ENCODE peak calls at places on chromosomes 3 and 15, in nine cellular contexts. A is AG09319; R is neural crest cell; M is cardiac fibroblast; O is AG04449; G is esophagus squamous epithelium; W is heart right ventricle; X is SK-N-SH; V is CD8-positive, alpha-beta T cell. C is an unnamed sample.

GRCh38 chr3:82157952-82158351 is 396.5 kb upstream of the GBE1 start:
- DNase-seq in G (no peak), M (peak), W (no peak), A (peak), V (no peak), O (no peak), X (no peak), R (no peak), C (peak)

GRCh38 chr3:151283907-151284461 is 5.6 kb upstream of the P2RY14 start:
- DNase-seq in O (no peak), R (no peak), X (no peak), V (no peak), A (no peak), M (peak), W (no peak), G (no peak), C (peak)

GRCh38 chr3:19934098-19934566 is at the start of gene EFHB:
- DNase-seq in V (no peak), W (no peak), M (peak), G (no peak), O (no peak), R (peak), A (no peak), X (peak), C (no peak)

GRCh38 chr3:41328916-41329315 is 129.6 kb downstream of the CTNNB1 start:
- DNase-seq in X (no peak), V (no peak), M (peak), O (no peak), W (no peak), A (no peak), R (no peak), G (no peak), C (no peak)

GRCh38 chr3:32316976-32317375 is 74.7 kb upstream of the CMTM7 start:
- DNase-seq in M (no peak), G (no peak), R (no peak), O (no peak), W (no peak), X (no peak), V (no peak), A (no peak), C (no peak)

GRCh38 chr3:173003471-173003870 is 137.6 kb downstream of the SPATA16 start:
- DNase-seq in G (no peak), V (no peak), O (no peak), R (no peak), A (no peak), M (no peak), X (no peak), W (no peak), C (no peak)

GRCh38 chr3:177379045-177379444 is 181.8 kb upstream of the TBL1XR1 start:
- DNase-seq in M (no peak), A (no peak), X (no peak), V (no peak), O (no peak), W (no peak), G (no peak), R (no peak), C (no peak)

GRCh38 chr15:86634146-86634545 is 554.5 kb downstream of the AGBL1 start:
- DNase-seq in R (no peak), O (no peak), W (no peak), V (no peak), A (no peak), X (no peak), M (no peak), G (no peak), C (no peak)

GRCh38 chr3:24704496-24704895 is 209.8 kb upstream of the THRB start:
- DNase-seq in X (no peak), W (no peak), V (no peak), O (no peak), A (no peak), M (peak), G (no peak), R (no peak), C (no peak)

GRCh38 chr3:134249935-134250716 is 533 bp downstream of the RYK start:
- DNase-seq in O (no peak), V (peak), W (peak), R (peak), M (peak), G (no peak), A (no peak), X (peak), C (no peak)

GRCh38 chr15:80689716-80690115 is 5.4 kb upstream of the ABHD17C start:
- DNase-seq in W (no peak), G (no peak), O (no peak), R (no peak), M (no peak), V (no peak), A (no peak), X (no peak), C (no peak)

GRCh38 chr3:136802481-136802996 is 16.4 kb upstream of the SLC35G2 start:
- DNase-seq in A (no peak), X (no peak), R (peak), G (no peak), V (no peak), O (no peak), W (no peak), M (peak), C (no peak)

GRCh38 chr15:42240823-42241222 is 32.2 kb upstream of the GANC start:
- DNase-seq in W (no peak), O (no peak), X (no peak), R (no peak), M (no peak), V (no peak), G (no peak), A (no peak), C (no peak)
- TF ChIP-seq CTCF in W (no peak), O (no peak), X (no peak), R (no peak), M (no peak), V (no peak), G (no peak), A (no peak), C (no peak)

DNA sequence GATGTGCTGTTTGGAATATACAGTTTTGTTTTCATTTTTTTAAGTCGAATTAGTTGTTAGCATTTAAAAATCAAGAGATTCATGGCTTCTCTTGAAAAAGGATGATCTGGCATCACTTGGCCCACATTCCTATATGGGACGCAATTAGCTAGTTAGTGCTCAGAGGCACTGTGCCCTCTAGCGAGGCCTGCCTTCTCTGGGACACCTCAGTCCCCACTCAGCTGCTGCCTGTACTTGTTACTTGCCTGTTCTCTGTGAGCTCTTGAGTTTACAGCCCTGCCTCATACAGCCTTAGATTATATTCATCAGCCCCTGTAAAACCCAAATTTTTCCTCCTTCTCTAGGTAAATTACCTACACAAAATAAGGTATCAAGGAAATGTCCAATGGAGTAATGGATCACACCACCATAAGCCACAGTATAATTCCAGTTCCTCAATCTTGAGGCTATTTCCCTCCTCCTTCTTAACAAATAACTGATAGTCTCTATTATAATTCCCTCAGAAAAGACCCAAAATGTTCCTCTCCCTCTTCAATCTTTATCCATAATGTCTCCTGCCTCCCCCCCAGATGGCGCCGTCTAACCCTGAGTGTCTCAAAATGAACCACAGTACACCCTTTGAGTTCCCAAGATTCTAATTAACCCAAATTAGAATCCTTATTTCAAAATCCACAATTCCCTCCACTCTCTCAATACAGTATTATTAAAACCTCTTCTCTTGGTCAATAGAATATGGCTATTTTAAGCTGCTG is 2.7 kb downstream of the ZMAT3 start:
- DNase-seq in A (no peak), O (no peak), V (peak), G (no peak), M (peak), W (no peak), R (no peak), X (peak), C (no peak)
- TF ChIP-seq CTCF in A (peak), O (peak), V (peak), G (peak), M (peak), W (no peak), R (peak), X (peak), C (peak)

GRCh38 chr15:55320963-55321362 is 1.9 kb downstream of the PIGB start:
- DNase-seq in R (no peak), V (no peak), G (no peak), X (no peak), M (no peak), O (no peak), A (no peak), W (no peak), C (no peak)

GRCh38 chr15:55319537-55320325 is 709 bp downstream of the PIGB start:
- DNase-seq in G (no peak), V (no peak), O (no peak), A (peak), W (no peak), X (no peak), R (no peak), M (peak), C (no peak)

GRCh38 chr15:55322452-55322851 is 3.4 kb downstream of the PIGB start:
- DNase-seq in X (no peak), V (no peak), R (no peak), A (no peak), M (no peak), G (no peak), O (no peak), W (no peak), C (no peak)

GRCh38 chr15:55318588-55319494 is at the start of the genes PIGB and PIGBOS1:
- DNase-seq in X (peak), A (peak), G (peak), M (peak), R (peak), O (peak), V (peak), W (peak), C (peak)
- TF ChIP-seq CTCF in X (no peak), A (no peak), G (no peak), M (no peak), R (peak), O (no peak), V (no peak), W (no peak), C (peak)

GRCh38 chr15:56286213-56286612 is 42.5 kb upstream of the RFX7 start:
- DNase-seq in A (no peak), O (no peak), X (no peak), V (no peak), G (no peak), M (no peak), R (no peak), W (no peak), C (no peak)
- TF ChIP-seq CTCF in A (no peak), O (no peak), X (peak), V (no peak), G (no peak), M (peak), R (peak), W (no peak), C (peak)

GRCh38 chr3:142930510-142930909 is 33.0 kb downstream of the PAQR9 start:
- DNase-seq in O (no peak), R (no peak), W (no peak), G (no peak), X (no peak), V (no peak), A (no peak), M (peak), C (no peak)
- TF ChIP-seq CTCF in O (no peak), R (no peak), W (no peak), G (no peak), X (peak), V (no peak), A (no peak), M (no peak), C (no peak)

DNA sequence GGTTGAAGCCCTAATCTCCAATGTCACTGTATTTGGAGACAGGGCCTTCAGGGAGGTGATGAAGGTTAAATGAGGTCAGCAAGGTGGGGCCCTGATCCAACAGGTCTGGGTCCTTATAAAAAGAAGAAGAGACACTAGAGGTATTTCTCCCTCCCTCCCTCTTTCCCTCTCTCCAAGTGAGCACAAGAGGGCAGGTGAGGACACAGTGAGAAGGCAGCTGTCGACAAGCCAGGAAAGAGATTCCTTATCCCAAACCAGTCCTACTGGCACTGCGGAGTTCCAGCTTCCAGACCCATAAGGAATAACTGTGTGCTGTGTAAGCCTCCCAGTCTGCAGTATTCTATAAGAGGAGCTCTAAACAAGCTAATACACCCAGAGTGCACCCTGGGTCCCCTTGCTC is 134.7 kb downstream of the ADAMTS17 start:
- DNase-seq in M (no peak), R (no peak), O (no peak), G (no peak), X (no peak), A (no peak), V (no peak), W (no peak), C (no peak)
- TF ChIP-seq CTCF in M (no peak), R (no peak), O (no peak), G (no peak), X (no peak), A (no peak), V (no peak), W (no peak), C (no peak)

GRCh38 chr3:184241447-184242296 is 7.1 kb downstream of the ALG3 start:
- DNase-seq in M (peak), W (peak), R (no peak), V (no peak), G (no peak), A (no peak), O (no peak), X (peak), C (no peak)
- TF ChIP-seq CTCF in M (peak), W (peak), R (peak), V (no peak), G (peak), A (peak), O (peak), X (peak), C (peak)

GRCh38 chr15:50238263-50238662 is 27.3 kb downstream of the HDC start:
- DNase-seq in A (no peak), V (no peak), X (no peak), R (no peak), O (no peak), G (no peak), W (no peak), M (no peak), C (no peak)

GRCh38 chr15:50244153-50244552 is 21.4 kb downstream of the HDC start:
- DNase-seq in R (no peak), G (no peak), O (no peak), V (no peak), M (no peak), W (no peak), X (no peak), A (no peak), C (no peak)

GRCh38 chr15:50236433-50236832 is 29.1 kb downstream of the HDC start:
- DNase-seq in W (no peak), X (no peak), R (no peak), M (no peak), A (no peak), G (no peak), O (no peak), V (no peak), C (no peak)

GRCh38 chr15:50244959-50245624 is 20.4 kb downstream of the HDC start:
- DNase-seq in M (no peak), O (no peak), A (no peak), G (no peak), V (no peak), W (no peak), R (no peak), X (no peak), C (no peak)

DNA sequence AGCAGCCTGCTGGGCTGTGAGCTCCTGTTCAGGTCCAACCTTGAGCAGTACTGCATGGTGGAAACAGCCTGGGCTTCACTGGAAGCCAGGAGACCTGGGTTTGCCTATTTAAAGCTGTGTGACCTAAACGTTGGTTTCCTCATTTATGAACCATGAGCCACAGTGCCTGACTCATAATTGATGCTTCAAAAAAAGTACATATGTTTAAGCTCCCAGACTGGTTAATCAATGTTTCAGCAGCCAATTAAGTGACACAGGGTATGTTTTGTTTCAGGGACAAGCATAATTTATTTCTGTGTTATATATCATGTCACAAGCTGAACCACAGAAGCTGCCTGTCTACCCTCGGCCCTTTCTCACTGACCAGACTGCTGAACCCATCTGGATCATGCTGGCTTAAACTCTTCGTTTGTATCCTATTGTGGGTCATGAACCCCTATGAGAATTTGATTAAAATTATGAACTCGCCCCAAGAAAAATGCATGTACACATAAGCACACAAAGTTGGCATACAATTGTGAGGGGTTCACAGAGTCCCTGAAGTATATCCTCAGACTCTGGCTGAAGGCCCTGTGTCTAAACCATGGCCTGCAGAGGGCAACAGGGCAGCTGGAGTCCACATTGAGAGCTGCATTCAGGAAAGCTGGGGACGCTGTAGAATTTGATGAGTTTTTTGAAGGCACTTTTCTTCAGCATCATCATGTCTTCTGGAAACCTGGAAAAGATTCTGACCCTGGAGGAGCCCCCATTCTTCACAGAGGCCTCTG is 23.7 kb downstream of the HDC start:
- DNase-seq in X (no peak), M (no peak), A (no peak), V (no peak), W (no peak), G (no peak), O (peak), R (no peak), C (no peak)
- TF ChIP-seq CTCF in X (no peak), M (no peak), A (no peak), V (no peak), W (no peak), G (no peak), O (no peak), R (no peak), C (peak)

C was measured in AG04450.